ENCODE peak calls at places on chromosomes 6 and 20, in nine cellular contexts. One of them, this sample, is unnamed.

GRCh38 chr20:57717797-57718196 is 8.0 kb upstream of the PMEPA1 start:
- DNase-seq in cardiac fibroblast: peak
- DNase-seq in fibroblast of lung: no peak
- DNase-seq in GM23248: peak
- DNase-seq in NB4: no peak
- DNase-seq in ovary: no peak
- DNase-seq in GM12865: no peak
- DNase-seq in lower lobe of right lung: no peak
- DNase-seq in neuronal stem cell: no peak
- DNase-seq in this sample: no peak

GRCh38 chr20:58173091-58173490 is 55.4 kb downstream of the ANKRD60 start:
- DNase-seq in cardiac fibroblast: no peak
- DNase-seq in fibroblast of lung: no peak
- DNase-seq in GM23248: no peak
- DNase-seq in NB4: no peak
- DNase-seq in ovary: no peak
- DNase-seq in GM12865: no peak
- DNase-seq in lower lobe of right lung: no peak
- DNase-seq in neuronal stem cell: no peak
- DNase-seq in this sample: no peak

GRCh38 chr6:134372603-134373281 is 54.8 kb upstream of the SGK1 start:
- DNase-seq in cardiac fibroblast: peak
- DNase-seq in fibroblast of lung: peak
- DNase-seq in GM23248: peak
- DNase-seq in NB4: peak
- DNase-seq in ovary: no peak
- DNase-seq in GM12865: no peak
- DNase-seq in lower lobe of right lung: peak
- DNase-seq in neuronal stem cell: no peak
- DNase-seq in this sample: peak

GRCh38 chr6:3919130-3919628 is 70.0 kb downstream of the FAM50B start:
- DNase-seq in cardiac fibroblast: peak
- DNase-seq in fibroblast of lung: peak
- DNase-seq in GM23248: peak
- DNase-seq in NB4: no peak
- DNase-seq in ovary: no peak
- DNase-seq in GM12865: no peak
- DNase-seq in lower lobe of right lung: peak
- DNase-seq in neuronal stem cell: no peak
- DNase-seq in this sample: no peak

GRCh38 chr6:34056301-34056700 is 89.6 kb downstream of the GRM4 start:
- DNase-seq in cardiac fibroblast: peak
- DNase-seq in fibroblast of lung: peak
- DNase-seq in GM23248: peak
- DNase-seq in NB4: no peak
- DNase-seq in ovary: peak
- DNase-seq in GM12865: peak
- DNase-seq in lower lobe of right lung: peak
- DNase-seq in neuronal stem cell: peak
- DNase-seq in this sample: peak

GRCh38 chr20:46826343-46826984 is 68.2 kb upstream of the EYA2 start:
- DNase-seq in cardiac fibroblast: peak
- DNase-seq in fibroblast of lung: no peak
- DNase-seq in GM23248: peak
- DNase-seq in NB4: no peak
- DNase-seq in ovary: no peak
- DNase-seq in GM12865: no peak
- DNase-seq in lower lobe of right lung: no peak
- DNase-seq in neuronal stem cell: no peak
- DNase-seq in this sample: peak

GRCh38 chr6:169326067-169326799 is 72.6 kb upstream of the THBS2 start:
- DNase-seq in cardiac fibroblast: peak
- DNase-seq in fibroblast of lung: peak
- DNase-seq in GM23248: peak
- DNase-seq in NB4: peak
- DNase-seq in ovary: no peak
- DNase-seq in GM12865: no peak
- DNase-seq in lower lobe of right lung: no peak
- DNase-seq in neuronal stem cell: peak
- DNase-seq in this sample: peak

GRCh38 chr6:13327691-13328075 is 654 bp downstream of the TBC1D7 start:
- DNase-seq in cardiac fibroblast: no peak
- DNase-seq in fibroblast of lung: no peak
- DNase-seq in GM23248: peak
- DNase-seq in NB4: peak
- DNase-seq in ovary: no peak
- DNase-seq in GM12865: peak
- DNase-seq in lower lobe of right lung: no peak
- DNase-seq in neuronal stem cell: no peak
- DNase-seq in this sample: no peak

GRCh38 chr6:154292855-154293519 is 63.6 kb downstream of the IPCEF1 start:
- DNase-seq in cardiac fibroblast: peak
- DNase-seq in fibroblast of lung: peak
- DNase-seq in GM23248: peak
- DNase-seq in NB4: no peak
- DNase-seq in ovary: no peak
- DNase-seq in GM12865: no peak
- DNase-seq in lower lobe of right lung: no peak
- DNase-seq in neuronal stem cell: no peak
- DNase-seq in this sample: no peak

GRCh38 chr6:1643830-1644445 is 34.2 kb downstream of the FOXC1 start:
- DNase-seq in cardiac fibroblast: no peak
- DNase-seq in fibroblast of lung: no peak
- DNase-seq in GM23248: no peak
- DNase-seq in NB4: no peak
- DNase-seq in ovary: no peak
- DNase-seq in GM12865: no peak
- DNase-seq in lower lobe of right lung: no peak
- DNase-seq in neuronal stem cell: no peak
- DNase-seq in this sample: no peak

GRCh38 chr20:37559312-37560027 is 31.8 kb upstream of the BLCAP start:
- DNase-seq in cardiac fibroblast: no peak
- DNase-seq in fibroblast of lung: no peak
- DNase-seq in GM23248: no peak
- DNase-seq in NB4: no peak
- DNase-seq in ovary: no peak
- DNase-seq in GM12865: no peak
- DNase-seq in lower lobe of right lung: no peak
- DNase-seq in neuronal stem cell: no peak
- DNase-seq in this sample: no peak

GRCh38 chr6:73870907-73871306 is 174.9 kb downstream of the CD109 start:
- DNase-seq in cardiac fibroblast: no peak
- DNase-seq in fibroblast of lung: no peak
- DNase-seq in GM23248: no peak
- DNase-seq in NB4: no peak
- DNase-seq in ovary: no peak
- DNase-seq in GM12865: no peak
- DNase-seq in lower lobe of right lung: no peak
- DNase-seq in neuronal stem cell: no peak
- DNase-seq in this sample: no peak

GRCh38 chr6:121430514-121431460 is 4.7 kb upstream of the GJA1 start:
- DNase-seq in cardiac fibroblast: peak
- DNase-seq in fibroblast of lung: peak
- DNase-seq in GM23248: peak
- DNase-seq in NB4: peak
- DNase-seq in ovary: no peak
- DNase-seq in GM12865: no peak
- DNase-seq in lower lobe of right lung: no peak
- DNase-seq in neuronal stem cell: no peak
- DNase-seq in this sample: no peak
- H3K4me3 ChIP-seq in cardiac fibroblast: no peak
- H3K4me3 ChIP-seq in fibroblast of lung: no peak
- H3K4me3 ChIP-seq in GM23248: no peak
- H3K4me3 ChIP-seq in NB4: no peak
- H3K4me3 ChIP-seq in ovary: no peak
- H3K4me3 ChIP-seq in GM12865: no peak
- H3K4me3 ChIP-seq in lower lobe of right lung: peak
- H3K4me3 ChIP-seq in neuronal stem cell: no peak
- H3K4me3 ChIP-seq in this sample: no peak

GRCh38 chr6:156824142-156824541 is 47.0 kb downstream of the ARID1B start:
- DNase-seq in cardiac fibroblast: no peak
- DNase-seq in fibroblast of lung: no peak
- DNase-seq in GM23248: no peak
- DNase-seq in NB4: no peak
- DNase-seq in ovary: no peak
- DNase-seq in GM12865: no peak
- DNase-seq in lower lobe of right lung: no peak
- DNase-seq in neuronal stem cell: no peak
- DNase-seq in this sample: no peak
- H3K4me3 ChIP-seq in cardiac fibroblast: no peak
- H3K4me3 ChIP-seq in fibroblast of lung: no peak
- H3K4me3 ChIP-seq in GM23248: no peak
- H3K4me3 ChIP-seq in NB4: no peak
- H3K4me3 ChIP-seq in ovary: no peak
- H3K4me3 ChIP-seq in GM12865: no peak
- H3K4me3 ChIP-seq in lower lobe of right lung: no peak
- H3K4me3 ChIP-seq in neuronal stem cell: no peak
- H3K4me3 ChIP-seq in this sample: no peak

GRCh38 chr6:162234631-162235030 is 492.9 kb downstream of the PRKN start:
- DNase-seq in cardiac fibroblast: no peak
- DNase-seq in fibroblast of lung: no peak
- DNase-seq in GM23248: no peak
- DNase-seq in NB4: no peak
- DNase-seq in ovary: no peak
- DNase-seq in GM12865: no peak
- DNase-seq in lower lobe of right lung: no peak
- DNase-seq in neuronal stem cell: no peak
- DNase-seq in this sample: no peak
- H3K4me3 ChIP-seq in cardiac fibroblast: no peak
- H3K4me3 ChIP-seq in fibroblast of lung: no peak
- H3K4me3 ChIP-seq in GM23248: no peak
- H3K4me3 ChIP-seq in NB4: no peak
- H3K4me3 ChIP-seq in ovary: no peak
- H3K4me3 ChIP-seq in GM12865: no peak
- H3K4me3 ChIP-seq in lower lobe of right lung: no peak
- H3K4me3 ChIP-seq in neuronal stem cell: no peak
- H3K4me3 ChIP-seq in this sample: no peak

GRCh38 chr20:33554914-33555420 is 65.1 kb downstream of the CBFA2T2 start:
- DNase-seq in cardiac fibroblast: peak
- DNase-seq in fibroblast of lung: peak
- DNase-seq in GM23248: peak
- DNase-seq in NB4: peak
- DNase-seq in ovary: no peak
- DNase-seq in GM12865: peak
- DNase-seq in lower lobe of right lung: no peak
- DNase-seq in neuronal stem cell: no peak
- DNase-seq in this sample: peak
- H3K4me3 ChIP-seq in cardiac fibroblast: no peak
- H3K4me3 ChIP-seq in fibroblast of lung: no peak
- H3K4me3 ChIP-seq in GM23248: peak
- H3K4me3 ChIP-seq in NB4: no peak
- H3K4me3 ChIP-seq in ovary: no peak
- H3K4me3 ChIP-seq in GM12865: peak
- H3K4me3 ChIP-seq in lower lobe of right lung: no peak
- H3K4me3 ChIP-seq in neuronal stem cell: no peak
- H3K4me3 ChIP-seq in this sample: no peak

DNA sequence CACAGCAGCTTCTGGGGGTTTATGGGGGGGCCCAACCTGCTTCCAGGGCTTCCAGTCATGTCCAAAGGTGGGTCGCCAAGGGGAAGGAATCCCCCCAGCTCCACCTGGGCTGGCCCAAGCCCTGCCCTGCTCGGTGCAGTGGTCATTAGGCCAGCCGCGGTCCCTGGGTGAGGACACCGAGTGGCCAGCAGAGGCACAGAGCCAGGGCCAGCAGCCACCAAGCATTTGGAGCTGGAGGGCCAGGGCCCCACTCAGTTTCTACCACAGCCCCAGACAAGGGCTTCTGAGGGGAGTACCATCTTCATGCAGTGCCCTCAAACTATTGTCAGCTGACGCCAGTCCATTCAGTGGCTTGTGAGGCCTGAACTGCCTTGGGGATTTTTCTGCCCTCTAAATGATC is 39.6 kb downstream of the TFEB start:
- DNase-seq in cardiac fibroblast: no peak
- DNase-seq in fibroblast of lung: no peak
- DNase-seq in GM23248: no peak
- DNase-seq in NB4: no peak
- DNase-seq in ovary: no peak
- DNase-seq in GM12865: no peak
- DNase-seq in lower lobe of right lung: no peak
- DNase-seq in neuronal stem cell: no peak
- DNase-seq in this sample: no peak
- H3K4me3 ChIP-seq in cardiac fibroblast: no peak
- H3K4me3 ChIP-seq in fibroblast of lung: no peak
- H3K4me3 ChIP-seq in GM23248: no peak
- H3K4me3 ChIP-seq in NB4: no peak
- H3K4me3 ChIP-seq in ovary: no peak
- H3K4me3 ChIP-seq in GM12865: no peak
- H3K4me3 ChIP-seq in lower lobe of right lung: no peak
- H3K4me3 ChIP-seq in neuronal stem cell: no peak
- H3K4me3 ChIP-seq in this sample: no peak

GRCh38 chr6:43741829-43742228 is 28.2 kb upstream of the VEGFA start:
- DNase-seq in cardiac fibroblast: no peak
- DNase-seq in fibroblast of lung: no peak
- DNase-seq in GM23248: no peak
- DNase-seq in NB4: no peak
- DNase-seq in ovary: no peak
- DNase-seq in GM12865: no peak
- DNase-seq in lower lobe of right lung: no peak
- DNase-seq in neuronal stem cell: no peak
- DNase-seq in this sample: no peak

GRCh38 chr6:43743682-43744381 is 26.2 kb upstream of the VEGFA start:
- DNase-seq in cardiac fibroblast: no peak
- DNase-seq in fibroblast of lung: no peak
- DNase-seq in GM23248: no peak
- DNase-seq in NB4: no peak
- DNase-seq in ovary: no peak
- DNase-seq in GM12865: no peak
- DNase-seq in lower lobe of right lung: no peak
- DNase-seq in neuronal stem cell: no peak
- DNase-seq in this sample: no peak

GRCh38 chr6:43744490-43744889 is 25.5 kb upstream of the VEGFA start:
- DNase-seq in cardiac fibroblast: no peak
- DNase-seq in fibroblast of lung: no peak
- DNase-seq in GM23248: no peak
- DNase-seq in NB4: no peak
- DNase-seq in ovary: no peak
- DNase-seq in GM12865: no peak
- DNase-seq in lower lobe of right lung: no peak
- DNase-seq in neuronal stem cell: no peak
- DNase-seq in this sample: no peak

GRCh38 chr6:43742285-43742684 is 27.7 kb upstream of the VEGFA start:
- DNase-seq in cardiac fibroblast: no peak
- DNase-seq in fibroblast of lung: no peak
- DNase-seq in GM23248: no peak
- DNase-seq in NB4: no peak
- DNase-seq in ovary: no peak
- DNase-seq in GM12865: no peak
- DNase-seq in lower lobe of right lung: no peak
- DNase-seq in neuronal stem cell: no peak
- DNase-seq in this sample: no peak

GRCh38 chr6:43742931-43743632 is 26.9 kb upstream of the VEGFA start:
- DNase-seq in cardiac fibroblast: no peak
- DNase-seq in fibroblast of lung: peak
- DNase-seq in GM23248: no peak
- DNase-seq in NB4: no peak
- DNase-seq in ovary: no peak
- DNase-seq in GM12865: no peak
- DNase-seq in lower lobe of right lung: no peak
- DNase-seq in neuronal stem cell: no peak
- DNase-seq in this sample: no peak
- H3K4me3 ChIP-seq in cardiac fibroblast: no peak
- H3K4me3 ChIP-seq in fibroblast of lung: no peak
- H3K4me3 ChIP-seq in GM23248: no peak
- H3K4me3 ChIP-seq in NB4: no peak
- H3K4me3 ChIP-seq in ovary: no peak
- H3K4me3 ChIP-seq in GM12865: no peak
- H3K4me3 ChIP-seq in lower lobe of right lung: no peak
- H3K4me3 ChIP-seq in neuronal stem cell: no peak
- H3K4me3 ChIP-seq in this sample: no peak

This sample was measured in brain microvascular endothelial cell.